ENCODE peak calls at places on chromosomes 7 and 10, in five cellular contexts. F, O, L, Z and U are unnamed samples.
A peak's percentile ranks its signal among the peaks of the same experiment; 100 is the strongest.

GRCh38 chr10:79165068-79165467 is 96.3 kb downstream of the ZMIZ1 start:
- DNase-seq in L (no peak), Z (no peak), O (no peak), F (no peak), U (no peak)

GRCh38 chr7:121490309-121490708 is 94.2 kb upstream of the FAM3C start:
- DNase-seq in F (no peak), L (no peak), Z (no peak), O (no peak), U (no peak)

GRCh38 chr10:68154211-68154497 is 44.9 kb downstream of the MYPN start:
- DNase-seq in O (peak; percentile 14), Z (no peak), F (no peak), L (no peak), U (no peak)

GRCh38 chr7:27188666-27189559 is 3.9 kb upstream of the HOXA11 start:
- DNase-seq in O (no peak), L (peak; percentile 59), F (peak; percentile 60), Z (no peak), U (peak; percentile 28)

GRCh38 chr10:34351161-34351560 is 463.9 kb downstream of the PARD3 start:
- DNase-seq in O (no peak), Z (no peak), L (no peak), F (no peak), U (no peak)

GRCh38 chr7:138079137-138079536 is 2.9 kb downstream of the AKR1D1 start:
- DNase-seq in F (no peak), L (no peak), O (no peak), Z (no peak), U (no peak)

GRCh38 chr7:70527489-70527888 is 604.5 kb upstream of the GALNT17 start:
- DNase-seq in O (no peak), Z (no peak), L (no peak), F (no peak), U (no peak)

GRCh38 chr7:44095781-44096180 is 8.4 kb upstream of the AEBP1 start:
- DNase-seq in O (no peak), L (no peak), F (no peak), Z (no peak), U (no peak)

GRCh38 chr7:82605247-82605864 is 161.8 kb upstream of the CACNA2D1 start:
- DNase-seq in F (no peak), Z (no peak), O (no peak), L (peak; percentile 20), U (no peak)

GRCh38 chr10:92523639-92524038 is 50.3 kb downstream of the IDE start:
- DNase-seq in L (no peak), F (no peak), O (no peak), Z (no peak), U (no peak)

GRCh38 chr7:24756545-24756988 is 697 bp downstream of the GSDME start:
- DNase-seq in F (no peak), Z (no peak), O (no peak), L (peak; percentile 39), U (no peak)

GRCh38 chr7:125149151-125149550 is 219.5 kb upstream of the POT1 start:
- DNase-seq in Z (no peak), F (no peak), O (no peak), L (no peak), U (no peak)

GRCh38 chr7:101422361-101423195 is 59.9 kb downstream of the COL26A1 start:
- DNase-seq in O (no peak), L (no peak), Z (no peak), F (no peak), U (no peak)

GRCh38 chr7:67551027-67551426 is 554.4 kb downstream of the TYW1 start:
- DNase-seq in O (no peak), F (no peak), L (no peak), Z (no peak), U (no peak)